ENCODE peak calls at places on chromosome 6, in ten cellular contexts. L is cardiac muscle cell, N is adrenal gland, C is left ventricle myocardium inferior, T is type B pancreatic cell, R is tibial nerve, D is GM10248, H is mammary epithelial cell, A is hepatocyte, X is fibroblast of lung. V is an unnamed sample.
A peak's percentile ranks its signal among the peaks of the same experiment; 100 is the strongest.

GRCh38 chr6:143579703-143580102 is 68.2 kb upstream of the FUCA2 start:
- DNase-seq in L (no peak), N (peak; percentile 87), C (peak; percentile 32), T (no peak), R (no peak), D (no peak), H (peak; percentile 81), A (no peak), X (peak; percentile 95), V (no peak)

GRCh38 chr6:3355358-3356055 is 96.8 kb downstream of the PSMG4 start:
- DNase-seq in L (peak; percentile 61), N (peak; percentile 63), C (no peak), T (no peak), R (peak; percentile 46), D (no peak), H (no peak), A (no peak), X (no peak), V (no peak)

GRCh38 chr6:105484238-105485161 is 81.6 kb upstream of the PREP start:
- DNase-seq in L (peak; percentile 58), N (no peak), C (no peak), T (no peak), R (no peak), D (peak; percentile 22), H (peak; percentile 57), A (peak; percentile 63), X (peak; percentile 30), V (no peak)

GRCh38 chr6:19838442-19839236 is 1.5 kb downstream of the ID4 start:
- DNase-seq in L (peak; percentile 53), N (no peak), C (no peak), T (peak; percentile 77), R (no peak), D (peak; percentile 14), H (peak; percentile 33), A (peak; percentile 75), X (peak; percentile 46), V (peak; percentile 67)

GRCh38 chr6:10451394-10451793 is 36.5 kb upstream of the TFAP2A start:
- DNase-seq in L (no peak), N (no peak), C (no peak), T (no peak), R (no peak), D (no peak), H (no peak), A (no peak), X (no peak), V (no peak)

GRCh38 chr6:168216741-168217140 is 102.8 kb downstream of the DACT2 start:
- DNase-seq in L (no peak), N (no peak), C (no peak), T (no peak), R (no peak), D (no peak), H (no peak), A (no peak), X (peak; percentile 8), V (no peak)

GRCh38 chr6:28944412-28945006 is 20.7 kb upstream of the TRIM27 start:
- DNase-seq in L (peak; percentile 68), N (peak; percentile 28), C (no peak), T (no peak), R (no peak), D (no peak), H (peak; percentile 69), A (peak; percentile 88), X (peak; percentile 66), V (peak; percentile 36)

GRCh38 chr6:106180208-106180607 is 94.1 kb downstream of the PRDM1 start:
- DNase-seq in L (no peak), N (no peak), C (no peak), T (no peak), R (no peak), D (no peak), H (no peak), A (no peak), X (no peak), V (no peak)

GRCh38 chr6:46323312-46323965 is 152.7 kb upstream of the ENPP5 start:
- DNase-seq in L (no peak), N (peak; percentile 77), C (no peak), T (no peak), R (no peak), D (no peak), H (peak; percentile 86), A (peak; percentile 50), X (peak; percentile 95), V (no peak)

GRCh38 chr6:7727951-7728854 is 2.3 kb downstream of the BMP6 start:
- DNase-seq in L (peak; percentile 30), N (peak; percentile 35), C (peak; percentile 26), T (no peak), R (no peak), D (peak; percentile 41), H (peak; percentile 20), A (peak; percentile 18), X (peak; percentile 30), V (peak; percentile 11)

GRCh38 chr6:149719531-149719930 is 1.6 kb upstream of the LATS1 start:
- DNase-seq in L (no peak), N (no peak), C (no peak), T (peak; percentile 6), R (no peak), D (no peak), H (no peak), A (no peak), X (no peak), V (no peak)

GRCh38 chr6:149725785-149726184 is 7.9 kb upstream of the LATS1 start:
- DNase-seq in L (no peak), N (no peak), C (no peak), T (no peak), R (no peak), D (no peak), H (no peak), A (no peak), X (no peak), V (no peak)

GRCh38 chr6:149727793-149728498 is 10.0 kb upstream of the LATS1 start:
- DNase-seq in L (no peak), N (no peak), C (no peak), T (no peak), R (no peak), D (no peak), H (no peak), A (no peak), X (no peak), V (no peak)

GRCh38 chr6:149723262-149723661 is 5.4 kb upstream of the LATS1 start:
- DNase-seq in L (no peak), N (no peak), C (no peak), T (peak; percentile 22), R (no peak), D (no peak), H (no peak), A (no peak), X (no peak), V (no peak)

DNA sequence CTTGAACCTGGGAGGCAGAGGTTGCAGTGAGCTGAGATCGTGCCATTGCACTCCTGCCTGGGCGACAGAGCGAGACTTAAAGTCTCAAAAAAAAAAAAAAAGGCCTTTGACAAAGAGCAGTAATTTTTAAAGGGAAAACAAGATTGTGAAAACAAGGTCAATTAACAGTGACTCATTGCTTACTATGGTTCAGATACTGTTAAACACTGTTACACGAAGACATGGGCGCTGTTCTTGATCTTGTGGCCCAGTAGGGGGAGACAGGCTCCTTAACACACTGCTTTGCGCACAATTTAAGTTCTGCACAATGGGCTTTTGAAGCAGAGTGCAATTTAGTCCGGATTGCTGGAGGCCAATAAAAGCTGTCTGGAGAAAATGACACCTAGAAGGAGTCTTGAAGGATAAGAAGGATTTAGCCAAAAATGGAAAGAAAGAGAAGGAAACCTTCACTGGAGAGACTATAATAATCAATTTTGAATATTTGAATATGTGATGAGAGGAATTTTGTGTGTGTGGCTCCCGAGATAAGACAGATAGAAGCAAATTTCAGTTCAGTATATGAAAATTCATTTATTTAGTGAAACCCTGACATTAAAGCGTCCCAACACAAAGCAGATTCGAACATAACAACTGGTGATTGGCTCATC is 6.0 kb upstream of the LATS1 start:
- DNase-seq in L (peak; percentile 41), N (peak; percentile 72), C (no peak), T (peak; percentile 50), R (no peak), D (peak; percentile 28), H (peak; percentile 74), A (peak; percentile 83), X (peak; percentile 72), V (no peak)
- TF ChIP-seq CTCF in L (peak; percentile 87), N (peak; percentile 69), C (peak; percentile 79), T (peak; percentile 83), R (peak; percentile 49), D (peak; percentile 76), H (peak; percentile 89), A (peak; percentile 75), X (peak; percentile 90), V (peak; percentile 71)

DNA sequence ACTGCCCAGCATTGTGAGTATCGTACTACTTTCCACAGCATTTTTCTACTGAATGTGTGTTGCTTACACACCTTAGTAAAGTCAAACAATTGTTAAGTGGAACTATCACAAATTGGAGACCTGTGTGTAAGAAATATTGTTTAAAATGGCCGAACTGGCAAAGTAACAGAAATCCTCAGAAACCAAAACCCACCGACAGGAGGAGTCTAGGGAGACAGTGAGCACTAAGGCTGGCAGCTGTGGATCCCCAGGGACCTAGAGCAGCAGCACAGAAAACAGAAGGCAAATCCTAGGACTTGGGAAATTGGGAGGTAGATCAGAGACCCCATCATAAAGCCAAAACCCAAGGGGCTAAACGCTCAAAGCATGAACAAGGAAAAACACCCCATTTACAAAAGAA is 69.9 kb downstream of the SESN1 start:
- DNase-seq in L (no peak), N (no peak), C (peak; percentile 26), T (no peak), R (no peak), D (no peak), H (no peak), A (no peak), X (no peak), V (no peak)
- TF ChIP-seq CTCF in L (peak; percentile 23), N (no peak), C (no peak), T (no peak), R (no peak), D (no peak), H (no peak), A (no peak), X (no peak), V (no peak)

GRCh38 chr6:115969207-115969929 is 91.3 kb downstream of the FRK start:
- DNase-seq in L (no peak), N (no peak), C (no peak), T (no peak), R (no peak), D (no peak), H (no peak), A (no peak), X (no peak), V (no peak)
- TF ChIP-seq CTCF in L (no peak), N (no peak), C (no peak), T (no peak), R (no peak), D (no peak), H (no peak), A (no peak), X (no peak), V (no peak)

DNA sequence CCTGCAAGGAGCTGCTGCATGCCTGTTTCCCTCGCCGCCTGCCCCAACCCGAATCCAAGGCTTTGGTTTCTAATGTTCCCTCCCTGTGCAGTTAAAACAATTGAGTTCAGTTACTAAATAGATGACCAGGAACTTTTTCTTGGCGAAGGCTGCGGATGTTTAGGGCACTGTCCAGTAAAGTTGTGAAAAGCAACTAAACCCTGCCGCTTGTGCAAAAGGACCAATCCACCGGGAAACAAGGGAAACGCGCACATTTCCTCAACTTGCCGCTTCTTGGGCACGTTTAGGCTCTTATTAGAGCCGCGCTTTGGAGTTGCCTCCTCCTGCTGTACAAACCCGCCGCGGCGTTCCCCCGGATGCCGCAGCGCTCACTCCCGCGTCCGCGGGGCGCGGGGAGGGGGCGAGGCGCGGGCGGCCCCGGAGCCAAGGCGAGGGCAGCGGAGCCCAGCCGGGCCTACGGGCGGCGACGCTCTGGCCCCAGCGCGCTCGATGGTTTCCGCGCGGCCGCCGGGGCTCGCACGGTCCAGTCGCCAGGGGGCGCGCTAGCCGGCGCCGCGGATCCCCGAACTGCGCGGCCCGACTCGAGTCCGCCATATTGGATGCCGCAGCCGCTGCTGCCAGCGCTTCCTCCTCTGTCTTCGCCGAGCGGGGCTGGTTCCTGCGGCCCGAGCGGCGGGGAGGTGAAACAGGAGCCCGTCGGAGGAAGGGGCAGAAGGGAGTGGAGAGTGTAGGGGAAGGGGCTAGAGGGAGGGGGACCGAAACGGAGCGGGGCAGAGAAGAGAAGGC is at the start of gene SCAF8:
- DNase-seq in L (peak; percentile 92), N (peak; percentile 76), C (peak; percentile 86), T (peak; percentile 92), R (peak; percentile 60), D (peak; percentile 90), H (peak; percentile 82), A (peak; percentile 94), X (peak; percentile 68), V (peak; percentile 89)
- TF ChIP-seq CTCF in L (peak; percentile 61), N (peak; percentile 13), C (peak; percentile 91), T (peak; percentile 95), R (peak; percentile 96), D (peak; percentile 93), H (peak; percentile 71), A (peak; percentile 68), X (peak; percentile 45), V (peak; percentile 89)